ENCODE peak calls at places on chromosomes 12 and 14, in ten cellular contexts. K is PC-3; E is transverse colon; Z is HCT116; D is astrocyte; X is right atrium auricular region; C is thoracic aorta; G is esophagus squamous epithelium; Q is CD8-positive, alpha-beta T cell; H is K562. T is an unnamed sample. For H3K36me3, the result is how much of the 10 kb centered on the place peaks cover.

GRCh38 chr12:123882306-123882705 is 90.3 kb downstream of the CCDC92 start:
- DNase-seq in X (no peak), E (no peak), H (no peak), G (no peak), D (no peak), Z (no peak), Q (no peak), C (no peak), K (no peak), T (no peak)

GRCh38 chr12:116384629-116385485 is 107.4 kb upstream of the MED13L start:
- DNase-seq in E (no peak), X (no peak), D (peak), G (no peak), C (no peak), Z (no peak), K (peak), Q (no peak), H (peak), T (no peak)

GRCh38 chr14:105863296-105864108 is 337.1 kb downstream of the TMEM121 start:
- DNase-seq in Z (no peak), E (peak), K (no peak), G (no peak), C (no peak), X (no peak), D (no peak), H (no peak), Q (no peak), T (no peak)

GRCh38 chr12:120292411-120292660 is 633 bp upstream of the RNU4-2 start:
- DNase-seq in C (no peak), Q (no peak), K (no peak), E (no peak), D (no peak), Z (no peak), G (no peak), H (no peak), X (no peak), T (no peak)

GRCh38 chr12:98644712-98645571 is at the start of the genes APAF1 and IKBIP:
- DNase-seq in E (peak), C (peak), D (peak), G (peak), K (peak), X (peak), Q (peak), H (peak), Z (peak), T (peak)

GRCh38 chr14:55129428-55130193 is 559 bp downstream of the LGALS3 start:
- DNase-seq in Q (peak), H (peak), C (peak), D (peak), X (peak), G (no peak), Z (no peak), K (peak), E (peak), T (peak)

GRCh38 chr14:36477266-36477665 is 42.8 kb downstream of the NKX2-1 start:
- DNase-seq in H (no peak), G (no peak), K (peak), Q (no peak), E (no peak), Z (no peak), C (no peak), D (no peak), X (no peak), T (no peak)

GRCh38 chr14:56181666-56182065 is 63.5 kb downstream of the PELI2 start:
- DNase-seq in D (no peak), Q (no peak), C (no peak), E (no peak), X (no peak), G (no peak), Z (no peak), K (peak), H (no peak), T (no peak)

GRCh38 chr12:122981587-122982493 is 1.4 kb downstream of the ARL6IP4 start:
- DNase-seq in H (no peak), E (no peak), D (no peak), G (no peak), X (no peak), Z (no peak), Q (no peak), C (no peak), K (no peak), T (no peak)

GRCh38 chr12:130202201-130202600 is 39.9 kb downstream of the FZD10 start:
- DNase-seq in E (no peak), D (no peak), G (no peak), K (no peak), Q (no peak), Z (no peak), X (no peak), H (no peak), C (no peak), T (no peak)

DNA sequence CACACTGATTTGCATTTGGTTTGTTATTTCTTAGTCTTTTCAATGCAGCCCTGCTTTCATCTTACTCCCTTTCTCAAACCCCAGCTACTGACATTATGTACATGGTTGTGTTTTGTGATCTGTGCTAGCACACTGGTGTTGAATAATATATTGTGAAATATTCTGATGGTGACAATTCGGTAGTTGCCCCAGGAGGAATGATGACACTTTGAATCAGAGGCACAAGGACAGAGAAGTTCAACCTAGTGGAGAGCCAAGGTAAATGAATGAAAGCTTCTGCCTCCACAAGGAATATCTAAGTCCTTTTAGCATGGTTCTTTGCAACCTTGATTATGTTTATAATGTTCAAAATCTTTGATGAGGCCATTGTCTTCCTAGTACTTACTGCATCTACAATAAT is 159.9 kb downstream of the PDE3A start:
- DNase-seq in X (no peak), D (no peak), E (no peak), Q (no peak), K (no peak), Z (no peak), H (no peak), C (no peak), G (no peak), T (no peak)
- TF ChIP-seq CTCF in X (no peak), D (no peak), E (no peak), Q (no peak), K (no peak), Z (no peak), H (no peak), C (no peak), G (no peak), T (no peak)

DNA sequence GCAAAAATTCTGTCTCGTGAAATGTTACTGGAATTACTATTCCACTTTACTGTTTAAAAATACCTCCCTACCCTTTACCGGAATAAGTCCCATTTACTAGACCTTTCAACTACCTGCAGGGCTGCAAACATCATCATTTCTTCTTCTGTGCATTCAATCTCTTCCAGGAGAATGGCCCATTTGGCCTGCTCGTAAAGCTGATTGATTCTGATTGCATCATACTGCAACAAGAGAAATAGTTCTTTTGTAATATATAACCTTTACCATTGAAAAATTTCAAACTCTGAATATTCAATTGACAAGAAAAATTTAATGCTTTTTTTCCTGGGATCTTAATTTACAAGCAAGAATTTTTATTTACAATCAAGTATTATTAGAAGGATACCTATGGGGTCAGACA is 72.4 kb downstream of the FERMT2 start:
- DNase-seq in D (no peak), E (no peak), Q (no peak), G (no peak), X (no peak), H (no peak), C (no peak), Z (no peak), K (no peak), T (no peak)
- H3K4me3 ChIP-seq in D (no peak), E (no peak), Q (no peak), G (no peak), X (no peak), H (no peak), C (no peak), Z (no peak), K (no peak), T (no peak)

GRCh38 chr12:114986849-114987248 is 302.9 kb upstream of the TBX3 start:
- DNase-seq in G (no peak), K (peak), Q (no peak), X (no peak), H (no peak), D (no peak), C (no peak), E (no peak), Z (no peak), T (no peak)

GRCh38 chr12:114984641-114985041 is 300.7 kb upstream of the TBX3 start:
- DNase-seq in H (no peak), K (no peak), Z (no peak), E (no peak), D (no peak), C (no peak), X (no peak), Q (no peak), G (no peak), T (no peak)

GRCh38 chr12:114982760-114983159 is 298.8 kb upstream of the TBX3 start:
- DNase-seq in X (no peak), G (no peak), D (no peak), K (no peak), Z (no peak), Q (no peak), E (no peak), H (peak), C (no peak), T (no peak)

GRCh38 chr12:114990396-114990795 is 306.4 kb upstream of the TBX3 start:
- DNase-seq in K (no peak), D (no peak), Z (no peak), G (no peak), X (no peak), C (no peak), H (no peak), E (no peak), Q (no peak), T (no peak)

DNA sequence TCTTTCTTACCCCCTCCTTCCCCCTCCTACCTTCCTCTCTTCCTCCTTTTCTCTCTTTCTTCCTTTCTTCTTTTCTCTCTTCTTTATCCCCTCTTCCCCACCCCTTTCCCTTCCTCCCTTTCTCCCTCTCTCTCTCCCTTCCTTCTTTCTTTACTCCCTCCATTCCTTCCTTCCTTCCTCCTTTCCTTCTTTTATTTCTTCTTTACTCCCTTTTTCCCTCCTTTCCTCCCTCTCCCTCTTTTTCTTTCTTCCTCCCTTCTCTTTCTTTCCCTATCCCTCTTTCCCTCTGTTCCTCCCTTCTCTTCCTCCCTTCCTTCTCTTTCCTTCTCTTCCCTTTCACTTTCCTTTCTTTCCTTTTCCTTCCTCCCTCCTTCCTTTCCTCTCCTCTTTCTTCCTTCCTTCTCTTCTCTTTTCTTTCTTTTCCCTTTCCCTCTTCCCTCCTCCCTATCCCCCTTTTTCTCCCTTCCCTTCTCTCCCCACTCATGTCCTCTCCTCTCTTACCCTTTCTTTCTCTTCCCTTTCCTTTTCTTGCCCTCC is 302.3 kb upstream of the TBX3 start:
- DNase-seq in K (no peak), D (no peak), X (no peak), E (no peak), C (no peak), H (no peak), Z (no peak), Q (no peak), G (no peak), T (no peak)
- H3K36me3 ChIP-seq in K (under half), D (under half), X (under half), E (under half), C (under half), H (under half), Z (under half), Q (under half), G (under half), T (under half)

DNA sequence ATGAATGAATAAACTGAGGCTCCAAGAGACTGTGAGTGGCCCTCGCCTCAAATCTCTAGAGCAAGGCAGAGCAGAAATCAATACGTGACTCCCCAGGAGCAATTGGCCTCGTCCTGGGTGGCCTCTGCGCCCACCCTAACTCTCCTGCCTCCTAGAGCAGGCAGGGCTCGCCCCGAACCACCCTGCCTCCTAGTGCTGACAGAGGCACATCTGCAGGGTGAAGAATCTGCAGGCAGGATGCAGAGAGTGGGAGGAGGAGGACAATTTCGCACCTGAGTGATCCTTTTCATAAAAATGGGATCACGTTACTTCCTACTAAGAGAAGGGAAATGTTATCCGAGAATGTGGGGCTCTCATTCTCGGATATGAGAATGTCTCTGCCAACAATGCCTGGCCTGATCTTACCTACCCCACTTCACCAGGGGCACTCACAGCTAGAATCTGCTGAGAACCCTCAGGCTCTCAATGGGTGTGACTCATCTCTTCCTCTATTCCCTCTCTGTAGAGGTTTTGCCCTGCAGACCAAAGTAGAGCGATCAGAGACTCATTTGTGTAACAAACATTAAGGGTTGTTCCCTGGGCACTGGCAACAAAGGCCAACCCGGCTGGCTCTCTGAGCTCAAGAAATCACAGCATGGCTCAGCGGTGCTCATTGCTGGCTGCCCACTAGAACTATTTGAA is 61.7 kb upstream of the BCL2L14 start:
- DNase-seq in D (peak), X (no peak), C (no peak), E (no peak), Q (no peak), K (peak), Z (no peak), G (no peak), H (no peak), T (peak)
- TF ChIP-seq CTCF in D (no peak), X (no peak), C (no peak), E (no peak), Q (peak), K (no peak), Z (peak), G (no peak), H (no peak), T (peak)

GRCh38 chr12:66676241-66676640 is 2.6 kb downstream of the GRIP1 start:
- DNase-seq in G (no peak), K (no peak), E (no peak), C (no peak), Q (no peak), X (no peak), Z (no peak), D (no peak), H (no peak), T (no peak)
- H3K4me3 ChIP-seq in G (no peak), K (no peak), E (no peak), C (no peak), Q (no peak), X (no peak), Z (no peak), D (no peak), H (no peak), T (no peak)

GRCh38 chr12:29306267-29306666 is 74.7 kb downstream of the ERGIC2 start:
- DNase-seq in X (no peak), H (no peak), G (no peak), K (no peak), Z (no peak), E (no peak), C (no peak), D (no peak), Q (no peak), T (no peak)

GRCh38 chr12:29304388-29304787 is 76.6 kb downstream of the ERGIC2 start:
- DNase-seq in H (no peak), E (no peak), Q (no peak), X (no peak), G (no peak), C (no peak), Z (no peak), D (no peak), K (no peak), T (no peak)

GRCh38 chr12:29299613-29300012 is 81.4 kb downstream of the ERGIC2 start:
- DNase-seq in K (no peak), Z (no peak), Q (no peak), C (no peak), D (no peak), G (no peak), E (no peak), H (no peak), X (no peak), T (no peak)

GRCh38 chr12:29306682-29307081 is 74.3 kb downstream of the ERGIC2 start:
- DNase-seq in C (no peak), E (no peak), Z (no peak), K (no peak), D (no peak), Q (no peak), G (no peak), H (no peak), X (no peak), T (no peak)

DNA sequence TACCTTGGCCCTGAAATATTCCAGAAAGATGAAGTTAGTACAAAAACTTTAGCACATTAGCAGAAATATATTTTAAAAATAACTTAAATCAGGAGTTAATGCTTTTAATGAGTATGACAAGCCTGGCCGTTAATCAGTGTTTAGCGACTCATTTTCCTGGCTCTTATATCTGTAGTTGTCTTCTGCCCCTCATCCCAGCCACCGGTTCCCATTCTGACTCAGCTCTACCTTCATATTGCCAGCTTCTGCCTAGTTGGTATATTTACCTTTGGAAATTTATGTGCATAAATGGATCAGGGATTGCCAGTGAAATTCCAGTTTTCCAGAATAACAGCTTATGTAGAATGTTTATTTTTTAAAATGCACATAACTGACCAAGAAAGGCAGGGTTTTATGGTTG is 79.9 kb downstream of the ERGIC2 start:
- DNase-seq in G (no peak), H (no peak), D (no peak), K (peak), C (no peak), X (no peak), Q (no peak), Z (no peak), E (no peak), T (no peak)
- H3K36me3 ChIP-seq in G (under half), H (under half), D (under half), K (under half), C (under half), X (under half), Q (under half), Z (under half), E (under half), T (under half)

DNA sequence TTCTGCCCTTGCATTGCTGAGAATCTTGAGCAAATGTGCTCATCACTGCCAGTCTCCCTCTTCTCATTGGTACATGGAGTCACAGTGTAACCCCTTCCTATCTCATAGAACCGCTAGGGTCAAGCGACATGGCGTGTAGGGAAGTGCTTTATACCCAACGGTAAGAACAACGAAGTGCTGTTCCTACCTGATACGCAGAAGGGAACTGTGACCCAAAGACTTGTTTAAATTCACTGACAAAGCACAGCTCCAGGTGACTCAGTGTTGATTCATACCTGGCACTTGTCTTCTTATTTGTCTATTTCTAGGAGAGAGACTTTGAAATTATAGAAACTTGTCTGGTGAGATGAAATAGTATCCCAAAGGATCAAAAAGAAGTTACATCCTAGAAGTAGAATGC is 53.7 kb downstream of the FBXL14 start:
- DNase-seq in H (no peak), C (no peak), Q (no peak), X (no peak), G (no peak), K (peak), Z (peak), E (no peak), D (peak), T (no peak)
- TF ChIP-seq CTCF in H (no peak), C (no peak), Q (no peak), X (no peak), G (no peak), K (no peak), Z (no peak), E (no peak), D (no peak), T (no peak)

T was measured in GM06990.